ENCODE peak calls at places on chromosomes 5 and 9, in seven cellular contexts. A, E, F, C, N, S and Q are unnamed samples.
A peak's percentile ranks its signal among the peaks of the same experiment; 100 is the strongest.

GRCh38 chr9:78121488-78121887 is 89.9 kb upstream of the GNAQ start:
- DNase-seq in A (peak; percentile 55), E (peak; percentile 9), F (peak; percentile 53), C (peak; percentile 30), N (peak; percentile 79), S (peak; percentile 81), Q (no peak)

GRCh38 chr9:115211413-115212204 is 93.7 kb upstream of the TNC start:
- DNase-seq in A (no peak), E (no peak), F (peak; percentile 90), C (no peak), N (no peak), S (peak; percentile 76), Q (peak; percentile 82)

GRCh38 chr9:79570449-79571308 is 1.1 kb upstream of the TLE4 start:
- DNase-seq in A (peak; percentile 69), E (no peak), F (peak; percentile 59), C (peak; percentile 58), N (peak; percentile 36), S (peak; percentile 78), Q (no peak)

GRCh38 chr5:150763023-150763793 is 4.4 kb upstream of the DCTN4 start:
- DNase-seq in A (peak; percentile 19), E (peak; percentile 71), F (peak; percentile 81), C (no peak), N (peak; percentile 47), S (peak; percentile 83), Q (no peak)

GRCh38 chr9:71079451-71079850 is 42.0 kb downstream of the TRPM3 start:
- DNase-seq in A (peak; percentile 2), E (no peak), F (peak; percentile 73), C (no peak), N (no peak), S (peak; percentile 89), Q (peak; percentile 40)

GRCh38 chr5:130222638-130223037 is 318.4 kb downstream of the CHSY3 start:
- DNase-seq in A (no peak), E (no peak), F (peak; percentile 5), C (no peak), N (no peak), S (no peak), Q (no peak)

GRCh38 chr5:78985407-78986223 is 505 bp upstream of the ARSB start:
- DNase-seq in A (peak; percentile 68), E (peak; percentile 37), F (peak; percentile 41), C (peak; percentile 53), N (peak; percentile 49), S (peak; percentile 74), Q (no peak)

GRCh38 chr9:75995066-75995465 is 104.6 kb downstream of the PCSK5 start:
- DNase-seq in A (no peak), E (no peak), F (no peak), C (no peak), N (no peak), S (no peak), Q (no peak)

GRCh38 chr5:107830750-107831149 is 160.0 kb upstream of the EFNA5 start:
- DNase-seq in A (no peak), E (no peak), F (no peak), C (no peak), N (no peak), S (no peak), Q (no peak)

GRCh38 chr5:6740586-6741150 is 27.4 kb downstream of the TENT4A start:
- DNase-seq in A (no peak), E (no peak), F (no peak), C (no peak), N (no peak), S (no peak), Q (no peak)

GRCh38 chr5:8756498-8757084 is 789.3 kb downstream of the SEMA5A start:
- DNase-seq in A (peak; percentile 9), E (no peak), F (peak; percentile 58), C (no peak), N (no peak), S (peak; percentile 70), Q (peak; percentile 10)

GRCh38 chr5:179833709-179834070 is 13.0 kb downstream of the SQSTM1 start:
- DNase-seq in A (no peak), E (no peak), F (no peak), C (no peak), N (no peak), S (no peak), Q (no peak)

GRCh38 chr5:388266-389196 is 54.4 kb upstream of the EXOC3 start:
- DNase-seq in A (no peak), E (peak; percentile 6), F (no peak), C (no peak), N (peak; percentile 24), S (no peak), Q (no peak)

GRCh38 chr9:88998506-88998905 is 7.2 kb downstream of the S1PR3 start:
- DNase-seq in A (no peak), E (no peak), F (no peak), C (no peak), N (no peak), S (peak; percentile 54), Q (no peak)

GRCh38 chr5:180389252-180390101 is 36.3 kb upstream of the GFPT2 start:
- DNase-seq in A (no peak), E (no peak), F (no peak), C (no peak), N (no peak), S (no peak), Q (no peak)

GRCh38 chr9:92875373-92875772 is 2.5 kb downstream of the ZNF484 start:
- DNase-seq in A (no peak), E (no peak), F (no peak), C (no peak), N (no peak), S (no peak), Q (no peak)

GRCh38 chr5:172064766-172065165 is 58.3 kb upstream of the FBXW11 start:
- DNase-seq in A (no peak), E (no peak), F (no peak), C (no peak), N (no peak), S (no peak), Q (no peak)

GRCh38 chr5:103464801-103465484 is 97.6 kb downstream of the NUDT12 start:
- DNase-seq in A (no peak), E (no peak), F (no peak), C (no peak), N (no peak), S (no peak), Q (no peak)

GRCh38 chr9:101639301-101639700 is 44.5 kb upstream of the PPP3R2 start:
- DNase-seq in A (no peak), E (no peak), F (no peak), C (no peak), N (no peak), S (no peak), Q (no peak)

GRCh38 chr5:40914835-40915234 is 5.5 kb downstream of the C7 start:
- DNase-seq in A (no peak), E (no peak), F (peak; percentile 4), C (no peak), N (no peak), S (peak; percentile 6), Q (no peak)

GRCh38 chr5:144036476-144036875 is 134.0 kb downstream of the YIPF5 start:
- DNase-seq in A (no peak), E (no peak), F (no peak), C (no peak), N (no peak), S (peak; percentile 40), Q (no peak)

DNA sequence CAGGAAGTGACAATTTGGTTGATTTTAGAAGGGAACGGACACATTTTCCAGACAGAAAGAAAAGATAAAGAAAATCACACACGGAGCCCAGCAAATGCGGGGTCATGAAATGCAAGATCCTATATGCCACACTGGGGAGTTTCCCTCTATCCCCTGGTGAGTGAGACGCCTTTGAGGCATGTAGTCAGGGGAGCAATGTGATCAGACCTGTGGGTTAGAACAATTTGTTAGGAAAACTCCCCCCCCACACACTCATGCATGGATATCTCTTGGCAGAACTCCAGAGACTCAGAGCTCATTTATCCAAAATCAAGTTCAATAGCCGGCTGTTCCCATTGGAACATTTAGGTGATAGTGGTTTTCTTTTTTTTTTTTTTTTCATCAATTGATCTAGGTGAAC is 71.7 kb upstream of the TRIO start:
- DNase-seq in A (no peak), E (no peak), F (no peak), C (no peak), N (no peak), S (no peak), Q (no peak)
- H3K4me3 ChIP-seq in A (no peak overlapping the region), E (no peak overlapping the region), F (no peak overlapping the region), C (no peak overlapping the region), N (no peak overlapping the region), S (no peak overlapping the region), Q (no peak overlapping the region)

DNA sequence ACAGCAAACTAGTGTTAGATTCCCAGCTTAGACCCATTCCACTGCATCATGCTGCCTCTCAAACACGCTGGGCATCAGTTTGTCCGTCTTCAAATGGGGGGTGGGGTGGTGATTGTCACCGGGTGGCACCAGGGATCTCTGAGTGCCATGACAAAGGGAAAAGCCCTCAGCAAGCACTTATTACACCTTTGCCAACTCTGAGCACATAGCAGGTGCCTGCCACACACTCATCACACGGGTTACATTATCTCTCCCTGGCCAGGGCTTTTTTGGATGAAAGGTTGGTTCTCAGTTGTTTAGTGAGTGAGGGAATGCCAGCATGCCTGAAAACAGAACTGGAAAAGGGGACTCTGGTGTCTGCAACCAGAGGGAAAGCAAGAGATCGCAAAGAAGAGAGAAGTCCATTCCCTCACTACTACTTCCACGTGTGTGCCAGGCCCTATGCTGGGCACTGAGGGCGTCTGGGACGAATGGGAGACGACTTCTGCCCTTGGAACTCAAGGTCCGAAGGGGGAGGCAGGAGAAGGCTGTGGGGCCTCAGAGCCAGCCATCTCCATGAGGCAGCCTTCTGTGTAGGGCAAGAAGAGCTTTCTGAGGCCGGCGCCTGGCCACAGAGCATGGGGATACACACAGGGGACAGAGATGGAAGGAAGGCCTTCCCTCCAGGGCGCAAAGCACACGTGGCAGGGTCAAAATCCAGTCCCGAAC is 48.9 kb downstream of the PAX5 start:
- DNase-seq in A (no peak), E (no peak), F (no peak), C (no peak), N (no peak), S (no peak), Q (no peak)
- H3K4me3 ChIP-seq in A (no peak overlapping the region), E (no peak overlapping the region), F (no peak overlapping the region), C (no peak overlapping the region), N (no peak overlapping the region), S (no peak overlapping the region), Q (no peak overlapping the region)

GRCh38 chr9:90432951-90433350 is 209.7 kb downstream of the DIRAS2 start:
- DNase-seq in A (peak; percentile 12), E (no peak), F (no peak), C (no peak), N (no peak), S (no peak), Q (no peak)

GRCh38 chr9:90428517-90428916 is 214.1 kb downstream of the DIRAS2 start:
- DNase-seq in A (no peak), E (no peak), F (no peak), C (no peak), N (no peak), S (no peak), Q (no peak)

GRCh38 chr9:90433398-90433890 is 209.2 kb downstream of the DIRAS2 start:
- DNase-seq in A (peak; percentile 68), E (no peak), F (peak; percentile 1), C (no peak), N (peak; percentile 31), S (no peak), Q (no peak)
- H3K4me3 ChIP-seq in A (peak overlapping the region; percentile 8), E (no peak overlapping the region), F (no peak overlapping the region), C (no peak overlapping the region), N (no peak overlapping the region), S (no peak overlapping the region), Q (no peak overlapping the region)

DNA sequence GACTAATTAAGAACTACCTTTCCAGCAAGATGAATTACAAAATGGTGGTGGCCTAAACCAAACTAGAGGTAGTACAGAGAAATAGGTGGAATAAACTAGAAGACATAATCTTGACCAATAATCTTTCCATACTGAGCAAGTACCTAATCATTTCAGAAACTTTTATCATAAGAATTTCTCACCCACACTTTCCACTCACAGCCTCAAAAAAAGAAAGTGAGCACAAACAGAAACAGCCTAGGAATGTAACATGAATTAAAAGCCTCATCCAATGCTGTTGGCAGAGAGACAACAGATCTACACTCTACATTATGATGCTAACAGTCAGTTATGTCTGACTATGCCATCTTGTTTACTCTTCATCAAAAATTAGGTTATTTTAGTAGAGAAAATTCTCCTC is 1.3 kb downstream of the RNF38 start:
- DNase-seq in A (no peak), E (no peak), F (peak; percentile 88), C (no peak), N (no peak), S (peak; percentile 79), Q (no peak)
- H3K4me3 ChIP-seq in A (peak overlapping the region; percentile 75), E (no peak overlapping the region), F (peak overlapping the region; percentile 21), C (no peak overlapping the region), N (peak overlapping the region; percentile 18), S (peak overlapping the region; percentile 59), Q (peak overlapping the region; percentile 23)